ENCODE peak calls at places on chromosome 18, in five cellular contexts. D, G, B, H and K are unnamed samples.

GRCh38 chr18:31482051-31482450 is 15.9 kb upstream of the DSG2 start:
- DNase-seq in D (no peak), H (no peak), B (no peak), G (no peak), K (no peak)

GRCh38 chr18:37019157-37019571 is 190.2 kb downstream of the KIAA1328 start:
- DNase-seq in B (no peak), H (no peak), G (peak; percentile 4), D (no peak), K (peak; percentile 10)

GRCh38 chr18:23635283-23636040 is 27.2 kb downstream of the ANKRD29 start:
- DNase-seq in B (no peak), H (no peak), D (no peak), G (no peak), K (no peak)

GRCh38 chr18:75247041-75247551 is 36.5 kb downstream of the TSHZ1 start:
- DNase-seq in G (peak; percentile 53), D (no peak), B (no peak), H (no peak), K (no peak)

GRCh38 chr18:3248062-3248669 is 565 bp downstream of the MYL12A start:
- DNase-seq in G (no peak), D (no peak), H (no peak), B (no peak), K (no peak)

GRCh38 chr18:48918660-48919415 is 31.9 kb downstream of the SMAD7 start:
- DNase-seq in B (no peak), H (no peak), D (peak; percentile 13), G (no peak), K (no peak)

GRCh38 chr18:57397440-57397839 is 37.7 kb upstream of the ONECUT2 start:
- DNase-seq in G (no peak), D (no peak), B (no peak), H (no peak), K (no peak)

GRCh38 chr18:13216092-13216582 is 2.4 kb upstream of the LDLRAD4 start:
- DNase-seq in G (peak; percentile 81), H (peak; percentile 66), B (peak; percentile 58), D (peak; percentile 65), K (peak; percentile 74)

GRCh38 chr18:12336887-12337286 is 28.8 kb downstream of the TUBB6 start:
- DNase-seq in D (no peak), H (no peak), G (no peak), B (no peak), K (no peak)

GRCh38 chr18:8044004-8044403 is 476.9 kb downstream of the PTPRM start:
- DNase-seq in B (no peak), H (no peak), G (no peak), D (no peak), K (no peak)

GRCh38 chr18:25422230-25422629 is 70.3 kb upstream of the ZNF521 start:
- DNase-seq in H (no peak), G (no peak), B (no peak), D (no peak), K (no peak)

GRCh38 chr18:27887287-27887686 is 289.6 kb downstream of the CDH2 start:
- DNase-seq in H (no peak), D (no peak), G (no peak), B (no peak), K (no peak)

GRCh38 chr18:65721634-65722033 is 29.2 kb upstream of the CDH7 start:
- DNase-seq in D (no peak), B (no peak), H (no peak), G (no peak), K (no peak)

DNA sequence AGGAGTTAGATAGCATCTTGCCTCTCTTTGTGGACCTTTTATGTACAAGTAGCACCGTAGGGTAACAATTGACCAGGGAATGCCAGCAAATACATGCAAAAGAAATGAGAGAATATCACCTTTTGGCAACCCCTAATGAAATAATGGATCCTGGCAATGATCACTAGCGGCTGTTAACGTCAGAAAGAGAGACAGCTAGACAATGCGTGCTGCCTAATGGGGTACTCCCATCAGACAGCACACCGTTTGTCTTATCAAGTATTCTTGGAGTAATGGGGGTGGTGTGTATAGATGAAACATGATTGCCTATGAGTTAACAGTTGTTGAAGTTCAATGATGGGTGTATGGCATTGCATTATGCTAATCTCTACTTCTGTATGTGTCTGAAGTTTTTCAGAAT is 1.6 kb downstream of the ELAC1 start:
- DNase-seq in D (no peak), G (no peak), H (no peak), B (no peak), K (no peak)
- H3K4me3 ChIP-seq in D (no peak overlapping the region), G (no peak overlapping the region), H (peak overlapping the region; percentile 72), B (no peak overlapping the region), K (no peak overlapping the region)

GRCh38 chr18:78501251-78501650 is 478.4 kb upstream of the SALL3 start:
- DNase-seq in D (no peak), H (no peak), G (no peak), B (no peak), K (no peak)
- H3K4me3 ChIP-seq in D (no peak overlapping the region), H (no peak overlapping the region), G (no peak overlapping the region), B (no peak overlapping the region), K (no peak overlapping the region)

DNA sequence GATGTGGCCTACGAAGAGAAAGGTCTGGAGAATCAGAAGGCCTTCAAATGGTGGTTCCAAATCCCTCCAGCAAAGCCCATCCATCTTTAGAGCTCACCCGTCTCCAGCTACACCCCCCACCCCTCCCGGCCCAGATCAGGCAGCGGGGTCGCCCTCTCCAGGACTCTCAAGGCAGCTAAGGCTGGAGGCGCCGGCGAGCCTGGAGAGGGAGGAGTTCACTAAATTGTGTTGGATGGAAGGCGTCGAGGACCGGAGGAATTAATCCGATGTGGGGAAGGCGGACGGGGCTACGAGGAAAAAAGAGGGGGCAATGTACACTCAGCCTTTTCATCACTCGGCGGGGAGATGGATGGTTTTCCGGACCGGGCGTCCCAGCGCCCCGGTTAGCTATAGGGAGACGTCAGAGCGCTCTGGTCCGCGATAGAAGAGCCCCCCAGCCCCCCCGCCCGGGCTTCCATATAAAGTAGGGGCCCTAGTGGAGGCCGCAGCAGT is at the start of gene GRP:
- DNase-seq in D (no peak), B (no peak), H (no peak), G (peak; percentile 42), K (peak; percentile 76)
- H3K4me3 ChIP-seq in D (no peak within 1 kb of the TSS), B (peak within 1 kb of the TSS; percentile 13), H (no peak within 1 kb of the TSS), G (peak within 1 kb of the TSS; percentile 65), K (peak within 1 kb of the TSS; percentile 50)

GRCh38 chr18:9115984-9116383 is 13.5 kb downstream of the NDUFV2 start:
- DNase-seq in B (no peak), G (no peak), D (no peak), H (no peak), K (no peak)

GRCh38 chr18:9117980-9118841 is 15.7 kb downstream of the NDUFV2 start:
- DNase-seq in B (no peak), G (no peak), H (no peak), D (no peak), K (no peak)

GRCh38 chr18:9123520-9123919 is 13.1 kb upstream of the ANKRD12 start:
- DNase-seq in D (no peak), H (no peak), G (no peak), B (no peak), K (no peak)

GRCh38 chr18:9124824-9125223 is 11.8 kb upstream of the ANKRD12 start:
- DNase-seq in H (no peak), D (no peak), B (no peak), G (no peak), K (no peak)

DNA sequence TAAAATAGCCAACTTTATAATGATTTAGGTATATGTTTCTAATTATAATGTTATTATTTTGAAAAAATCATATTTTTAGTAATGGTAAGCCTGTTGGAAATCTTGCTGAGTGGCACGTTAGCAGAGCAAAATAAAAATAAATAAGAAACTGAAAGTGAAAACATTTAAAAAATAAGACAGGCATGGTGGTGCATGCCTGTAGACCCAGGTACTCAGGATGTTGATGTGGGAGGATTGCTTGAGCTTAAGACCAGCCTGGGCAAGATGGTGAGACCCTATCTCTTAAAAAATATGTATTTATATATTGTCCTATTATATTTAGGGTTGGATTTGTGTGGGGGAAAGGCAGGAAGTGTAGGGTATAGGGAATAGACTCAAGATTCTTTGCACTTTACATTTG is 15.8 kb upstream of the ANKRD12 start:
- DNase-seq in H (no peak), B (no peak), G (no peak), D (no peak), K (no peak)
- H3K4me3 ChIP-seq in H (no peak overlapping the region), B (no peak overlapping the region), G (no peak overlapping the region), D (no peak overlapping the region), K (no peak overlapping the region)

GRCh38 chr18:80170395-80171094 is 61.5 kb downstream of the ADNP2 start:
- DNase-seq in B (no peak), H (no peak), D (no peak), G (no peak), K (no peak)

GRCh38 chr18:80169607-80170006 is 60.5 kb downstream of the ADNP2 start:
- DNase-seq in H (no peak), G (no peak), B (no peak), D (no peak), K (no peak)

GRCh38 chr18:80173060-80173459 is 64.0 kb downstream of the ADNP2 start:
- DNase-seq in H (no peak), D (no peak), G (no peak), B (no peak), K (no peak)

GRCh38 chr18:80172056-80172455 is 63.0 kb downstream of the ADNP2 start:
- DNase-seq in B (no peak), D (no peak), H (no peak), G (no peak), K (no peak)

DNA sequence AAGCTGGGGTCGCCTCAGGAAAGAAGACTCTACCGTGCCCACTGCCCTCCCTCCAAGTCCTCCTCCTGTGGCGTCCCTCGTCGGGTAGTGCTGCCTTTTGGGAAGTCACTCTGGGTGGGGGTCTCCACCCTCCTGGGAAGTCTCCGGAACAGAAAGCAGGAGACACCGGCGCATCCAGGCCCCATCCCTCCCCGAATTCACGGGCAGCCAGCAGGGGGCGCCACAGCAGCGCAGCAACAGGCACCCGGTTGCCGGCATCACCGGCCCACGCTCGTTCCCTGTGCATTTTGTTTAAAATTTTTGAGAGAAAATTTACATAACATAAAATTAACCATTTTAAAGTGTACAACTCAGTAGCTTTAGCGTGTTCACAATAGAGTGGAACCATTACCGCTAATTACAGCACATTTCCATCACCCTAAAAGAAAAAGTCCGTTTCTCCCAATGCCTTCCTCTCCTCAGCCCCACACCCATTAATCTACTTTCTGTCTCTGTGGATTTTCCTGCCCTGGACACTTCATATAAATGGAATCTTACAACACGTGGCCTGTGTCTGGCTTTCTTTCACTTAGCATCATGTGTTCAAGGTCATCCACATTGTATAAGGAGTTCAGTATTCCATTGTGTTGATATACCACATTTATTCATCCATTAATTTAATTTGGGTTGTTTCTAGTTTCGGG is 62.3 kb downstream of the ADNP2 start:
- DNase-seq in D (peak; percentile 70), B (no peak), H (peak; percentile 49), G (peak; percentile 81), K (peak; percentile 76)
- H3K4me3 ChIP-seq in D (peak overlapping the region; percentile 13), B (peak overlapping the region; percentile 18), H (no peak overlapping the region), G (no peak overlapping the region), K (no peak overlapping the region)

DNA sequence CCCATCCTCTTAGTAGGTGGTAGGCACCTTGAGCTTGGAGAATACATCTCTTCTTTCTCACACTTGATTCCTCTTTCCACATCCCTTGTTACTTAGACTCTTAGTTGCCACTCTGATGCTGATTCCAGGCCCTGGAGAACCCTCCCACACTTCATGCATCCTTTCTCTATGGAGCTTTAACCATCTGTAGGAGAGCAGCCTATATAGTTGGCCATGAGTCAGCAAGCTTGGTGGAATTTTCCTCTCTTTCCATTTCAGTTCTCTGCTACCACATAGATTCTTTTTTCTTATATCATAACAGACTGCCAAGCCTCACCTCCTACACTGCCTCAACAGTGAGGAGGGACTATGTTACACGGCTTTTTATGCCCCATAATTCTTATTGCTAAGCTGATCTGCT is 851.6 kb upstream of the CDH2 start:
- DNase-seq in B (no peak), H (no peak), G (no peak), D (no peak), K (no peak)
- H3K4me3 ChIP-seq in B (no peak overlapping the region), H (no peak overlapping the region), G (no peak overlapping the region), D (no peak overlapping the region), K (no peak overlapping the region)